ENCODE peak calls at places on chromosomes 16 and 17, in eight cellular contexts. P is body of pancreas; D is transverse colon; K is A549; T is esophagus squamous epithelium; F is fibroblast of pulmonary artery; M is naive thymus-derived CD4-positive, alpha-beta T cell; Y is PC-9. W is an unnamed sample.

GRCh38 chr17:5826384-5826783 is 242.1 kb upstream of the NLRP1 start:
- DNase-seq in P (no peak), F (no peak), M (no peak), T (no peak), Y (no peak), K (no peak), D (no peak), W (no peak)

GRCh38 chr17:65371702-65372101 is 189.7 kb downstream of the AXIN2 start:
- DNase-seq in M (no peak), P (peak; percentile 32), T (no peak), K (no peak), D (peak; percentile 32), Y (no peak), F (no peak), W (no peak)

GRCh38 chr16:17155936-17156335 is 314.8 kb downstream of the XYLT1 start:
- DNase-seq in M (no peak), Y (no peak), K (no peak), P (no peak), D (no peak), T (no peak), F (no peak), W (no peak)

GRCh38 chr16:12459401-12459791 is 344.3 kb downstream of the CPPED1 start:
- DNase-seq in M (no peak), F (no peak), Y (no peak), T (no peak), K (no peak), P (no peak), D (peak; percentile 28), W (peak; percentile 54)

GRCh38 chr16:29141586-29142324 is 156.9 kb downstream of the LAT start:
- DNase-seq in Y (no peak), K (no peak), D (no peak), P (no peak), F (no peak), T (no peak), M (no peak), W (peak; percentile 6)

GRCh38 chr16:6193718-6194117 is 1096.1 kb upstream of the EEF2KMT start:
- DNase-seq in F (peak; percentile 1), P (no peak), T (no peak), M (no peak), K (no peak), D (no peak), Y (no peak), W (no peak)

GRCh38 chr17:41801374-41802062 is 10.2 kb downstream of the P3H4 start:
- DNase-seq in D (peak; percentile 89), Y (peak; percentile 84), K (peak; percentile 86), M (peak; percentile 58), F (peak; percentile 82), T (no peak), P (peak; percentile 88), W (peak; percentile 94)

GRCh38 chr16:65202461-65202860 is 80.6 kb upstream of the CDH11 start:
- DNase-seq in F (peak; percentile 4), T (no peak), Y (no peak), D (no peak), P (no peak), K (no peak), M (no peak), W (no peak)

GRCh38 chr17:44552361-44552760 is 4.9 kb upstream of the FZD2 start:
- DNase-seq in Y (no peak), K (no peak), M (no peak), F (no peak), T (no peak), P (no peak), D (peak; percentile 58), W (no peak)

GRCh38 chr17:76145231-76146052 is 4.4 kb upstream of the FOXJ1 start:
- DNase-seq in F (no peak), P (no peak), Y (no peak), T (no peak), M (peak; percentile 61), K (no peak), D (peak; percentile 47), W (no peak)

GRCh38 chr16:2284001-2284770 is 16.3 kb upstream of the RNPS1 start:
- DNase-seq in P (no peak), M (no peak), K (no peak), D (no peak), F (no peak), T (no peak), Y (no peak), W (no peak)

GRCh38 chr16:81237282-81237681 is 1.2 kb upstream of the BCO1 start:
- DNase-seq in T (no peak), Y (no peak), D (peak; percentile 64), F (peak; percentile 7), P (peak; percentile 46), K (no peak), M (no peak), W (peak; percentile 64)

GRCh38 chr17:82483836-82484235 is 25.3 kb downstream of the NARF start:
- DNase-seq in M (no peak), T (no peak), P (no peak), F (no peak), D (peak; percentile 75), K (no peak), Y (no peak), W (no peak)

GRCh38 chr17:33015716-33016346 is 24.2 kb downstream of the SPACA3 start:
- DNase-seq in Y (no peak), F (no peak), T (no peak), D (no peak), P (no peak), K (no peak), M (no peak), W (no peak)

GRCh38 chr16:3363793-3364192 is 8.1 kb downstream of the OR2C1 start:
- DNase-seq in T (no peak), K (no peak), P (no peak), Y (no peak), M (no peak), D (no peak), F (no peak), W (no peak)

GRCh38 chr16:3362931-3363330 is 7.2 kb downstream of the OR2C1 start:
- DNase-seq in K (no peak), M (no peak), T (no peak), Y (no peak), P (no peak), F (no peak), D (no peak), W (no peak)

GRCh38 chr16:3369073-3369472 is 13.4 kb downstream of the OR2C1 start:
- DNase-seq in T (no peak), F (no peak), Y (no peak), K (no peak), P (no peak), M (no peak), D (no peak), W (no peak)

DNA sequence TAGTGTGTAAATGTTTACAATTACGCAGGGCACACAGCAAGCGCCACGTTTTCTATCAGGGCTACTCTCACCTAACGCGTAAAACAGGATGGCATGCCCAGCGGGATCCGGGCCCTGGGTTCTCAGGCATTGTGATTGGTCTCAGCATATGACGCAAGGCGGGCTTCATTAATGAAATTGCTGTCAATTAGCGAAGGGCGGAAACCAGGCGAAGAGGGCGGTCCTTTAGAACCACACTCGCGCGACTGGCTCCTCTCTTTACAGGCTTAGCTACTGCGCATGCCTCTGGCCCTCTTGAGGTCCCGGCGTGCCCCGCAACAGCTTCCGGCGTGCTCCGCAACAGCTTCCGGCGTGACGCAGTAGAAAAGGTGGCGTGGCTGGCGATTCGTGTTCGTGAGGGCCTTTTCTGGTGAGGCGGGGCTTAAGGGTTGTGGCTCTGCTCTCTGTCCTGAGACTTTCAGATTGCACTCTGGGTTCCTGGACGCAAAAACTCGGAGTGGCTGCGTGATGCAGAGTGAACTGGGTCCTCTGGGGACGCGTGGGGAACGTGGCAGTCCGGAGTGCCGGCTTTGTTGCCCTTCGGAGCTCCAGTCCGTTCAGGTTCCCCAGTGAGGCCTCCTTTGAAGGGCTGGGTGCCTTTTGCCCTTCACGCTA is 9.2 kb downstream of the OR2C1 start:
- DNase-seq in M (peak; percentile 89), F (peak; percentile 94), Y (no peak), D (peak; percentile 76), P (peak; percentile 85), T (peak; percentile 53), K (peak; percentile 81), W (peak; percentile 95)
- H3K4me3 ChIP-seq in M (peak overlapping the region; percentile 70), F (peak overlapping the region; percentile 69), Y (no peak overlapping the region), D (peak overlapping the region; percentile 27), P (no peak overlapping the region), T (peak overlapping the region; percentile 59), K (peak overlapping the region; percentile 51), W (peak overlapping the region; percentile 73)

DNA sequence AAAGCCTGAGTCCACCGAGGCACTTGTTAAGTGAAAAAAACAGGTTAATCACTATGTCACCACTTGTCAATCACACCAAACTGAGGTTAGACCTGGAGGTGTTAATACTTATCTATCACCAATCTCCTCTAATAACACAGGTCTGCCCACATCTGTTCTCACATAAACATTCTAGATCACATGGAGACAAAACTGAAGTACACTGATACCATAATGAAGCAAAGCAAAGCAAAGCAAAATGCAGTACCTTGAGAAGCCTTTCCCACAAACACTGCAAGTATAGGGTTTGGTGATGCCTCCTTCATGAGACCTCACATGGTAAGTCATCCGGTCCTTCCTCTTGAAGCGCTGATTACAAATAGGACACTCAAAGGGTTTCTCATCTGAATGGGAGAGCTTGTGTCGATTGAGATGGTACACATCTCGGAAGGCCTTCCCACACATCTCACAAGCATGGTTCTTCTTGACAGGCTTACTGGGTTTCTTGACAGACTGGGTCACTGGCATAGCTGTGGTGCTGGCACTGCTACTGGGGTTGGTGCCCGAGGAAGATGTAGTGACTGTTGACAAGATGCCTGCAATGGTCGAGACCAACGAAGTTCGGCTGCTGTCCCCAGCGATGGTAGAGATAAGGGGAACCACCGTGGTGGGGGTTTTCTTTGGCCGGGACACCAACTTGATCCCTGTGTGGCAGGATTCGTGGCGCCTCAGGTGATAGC is 5.4 kb downstream of the VEZF1 start:
- DNase-seq in T (no peak), P (no peak), M (no peak), Y (peak; percentile 19), K (no peak), F (no peak), D (no peak), W (no peak)
- H3K4me3 ChIP-seq in T (peak overlapping the region; percentile 23), P (no peak overlapping the region), M (no peak overlapping the region), Y (no peak overlapping the region), K (no peak overlapping the region), F (no peak overlapping the region), D (no peak overlapping the region), W (no peak overlapping the region)

DNA sequence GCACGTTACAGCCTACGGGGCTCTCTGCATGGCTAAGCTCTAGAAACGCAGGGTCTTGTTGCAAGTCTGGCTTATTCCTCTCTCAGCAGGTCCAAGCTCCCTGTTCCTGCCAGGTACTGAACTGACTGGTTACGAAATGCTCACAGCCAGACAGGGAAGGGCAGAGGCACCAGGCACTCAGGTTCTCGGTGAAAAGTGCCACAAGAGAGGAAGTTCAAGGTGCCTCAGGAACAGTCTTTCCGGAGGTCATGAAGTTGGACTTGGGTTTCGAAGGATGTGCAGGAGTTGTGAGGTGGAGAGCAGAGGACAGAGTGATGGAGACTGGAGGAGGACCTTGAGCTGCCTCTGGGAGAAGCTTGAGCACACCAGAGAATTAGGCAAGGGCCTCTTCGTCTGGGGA is 124.7 kb upstream of the GSE1 start:
- DNase-seq in Y (no peak), F (no peak), D (no peak), K (no peak), T (no peak), M (no peak), P (no peak), W (no peak)
- H3K4me3 ChIP-seq in Y (no peak overlapping the region), F (no peak overlapping the region), D (no peak overlapping the region), K (no peak overlapping the region), T (no peak overlapping the region), M (no peak overlapping the region), P (no peak overlapping the region), W (no peak overlapping the region)

DNA sequence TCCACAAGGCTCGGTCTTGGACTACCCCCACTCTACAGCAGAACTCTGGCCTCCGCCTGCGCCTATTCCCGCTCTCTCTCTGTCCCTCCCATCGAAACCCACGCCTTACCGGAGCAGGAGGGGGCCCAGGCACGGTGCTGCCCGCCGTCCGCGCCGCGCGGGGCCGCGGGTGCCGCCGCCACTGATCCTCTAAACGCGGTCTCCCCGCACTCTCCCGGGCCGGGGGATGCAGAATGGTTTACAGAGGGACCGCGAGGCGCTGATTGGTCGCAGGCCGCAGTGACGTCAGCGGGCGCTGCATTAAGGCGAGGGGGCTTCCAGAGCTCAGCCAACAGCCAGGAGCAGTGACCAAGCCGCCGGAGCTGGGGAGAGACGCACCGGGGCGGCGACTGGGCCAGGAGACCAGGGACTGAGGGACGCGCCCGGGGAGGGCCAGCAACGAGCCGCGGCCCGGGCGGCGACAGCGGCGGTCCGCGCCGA is 780 bp upstream of the LHX1 start:
- DNase-seq in D (no peak), F (no peak), Y (peak; percentile 45), M (no peak), T (no peak), P (no peak), K (no peak), W (no peak)
- H3K4me3 ChIP-seq in D (no peak overlapping the region), F (no peak overlapping the region), Y (peak overlapping the region; percentile 82), M (peak overlapping the region; percentile 27), T (peak overlapping the region; percentile 43), P (no peak overlapping the region), K (peak overlapping the region; percentile 59), W (peak overlapping the region; percentile 26)

W was measured in right cardiac atrium.